ENCODE peak calls at places on chromosomes 6 and 20, in eight cellular contexts. Z is cerebellar cortex; L is GM13976; Q is progenitor cell of endocrine pancreas; C is activated T-helper 1 cell treated with anti-CD3 and anti-CD28 coated beads, Interleukin-2, amount 50 U/mL, for 16 hours; A is germinal center; M is T-cell; F is ureter. O is an unnamed sample.

GRCh38 chr20:63394069-63394468 is 32.9 kb upstream of the CHRNA4 start:
- DNase-seq in L (no peak), Z (peak; percentile 71), C (no peak), A (no peak), Q (no peak), M (no peak), F (no peak), O (no peak)

GRCh38 chr6:106334646-106335448 is 9.3 kb upstream of the ATG5 start:
- DNase-seq in L (peak; percentile 58), Q (peak; percentile 14), F (peak; percentile 51), Z (peak; percentile 34), A (peak; percentile 67), M (peak; percentile 36), C (peak; percentile 13), O (no peak)

GRCh38 chr6:157893238-157893637 is 70.2 kb downstream of the SNX9 start:
- DNase-seq in M (peak; percentile 58), F (no peak), C (no peak), Z (no peak), Q (no peak), L (no peak), A (no peak), O (no peak)

GRCh38 chr20:50223321-50223995 is 32.8 kb downstream of the CEBPB start:
- DNase-seq in A (no peak), L (no peak), M (no peak), Q (no peak), F (no peak), C (no peak), Z (no peak), O (no peak)

GRCh38 chr6:97850458-97851218 is 567.6 kb upstream of the MMS22L start:
- DNase-seq in M (no peak), F (no peak), L (no peak), C (no peak), A (no peak), Q (no peak), Z (no peak), O (no peak)

GRCh38 chr6:166553563-166554271 is 32.8 kb downstream of the RAMACL start:
- DNase-seq in M (no peak), A (no peak), Z (peak; percentile 66), Q (no peak), C (no peak), F (no peak), L (no peak), O (peak; percentile 62)

GRCh38 chr6:138101946-138102731 is 5.1 kb downstream of the PERP start:
- DNase-seq in Z (no peak), F (no peak), L (no peak), C (no peak), A (no peak), Q (no peak), M (no peak), O (no peak)

GRCh38 chr6:90790058-90790457 is 203.2 kb upstream of the MAP3K7 start:
- DNase-seq in F (no peak), M (no peak), A (no peak), L (no peak), C (no peak), Z (no peak), Q (no peak), O (no peak)

GRCh38 chr20:48295445-48295903 is 510.2 kb upstream of the SULF2 start:
- DNase-seq in Q (no peak), M (no peak), F (no peak), L (no peak), C (no peak), A (no peak), Z (peak; percentile 87), O (peak; percentile 54)

GRCh38 chr6:111683749-111684267 is 78.1 kb upstream of the TRAF3IP2 start:
- DNase-seq in Q (no peak), M (no peak), Z (no peak), F (no peak), C (no peak), A (no peak), L (no peak), O (no peak)

GRCh38 chr6:149939909-149940672 is 1.7 kb upstream of the ULBP2 start:
- DNase-seq in L (no peak), C (no peak), M (no peak), A (no peak), F (peak; percentile 29), Z (no peak), Q (no peak), O (no peak)

GRCh38 chr6:160141001-160141726 is 19.5 kb downstream of the SLC22A1 start:
- DNase-seq in L (no peak), Q (no peak), Z (no peak), C (no peak), A (no peak), F (no peak), M (no peak), O (no peak)

GRCh38 chr6:111011360-111012142 is 29.7 kb downstream of the RPF2 start:
- DNase-seq in A (peak; percentile 47), L (peak; percentile 62), C (no peak), M (no peak), Q (no peak), F (no peak), Z (peak; percentile 72), O (no peak)

GRCh38 chr6:56318851-56319250 is 71.5 kb upstream of the COL21A1 start:
- DNase-seq in C (no peak), M (no peak), Q (no peak), Z (no peak), L (no peak), F (no peak), A (no peak), O (no peak)

GRCh38 chr6:76347539-76347938 is 275.1 kb upstream of the IMPG1 start:
- DNase-seq in F (no peak), L (no peak), Q (no peak), C (no peak), Z (no peak), A (no peak), M (no peak), O (no peak)

GRCh38 chr6:161418458-161418945 is 144.6 kb upstream of the AGPAT4 start:
- DNase-seq in F (peak; percentile 56), Q (peak; percentile 20), Z (peak; percentile 91), C (no peak), A (peak; percentile 19), M (peak; percentile 4), L (peak; percentile 66), O (no peak)

O was measured in epithelial cell of prostate.